ENCODE peak calls at places on chromosomes 3 and 15, in eight cellular contexts. K is germinal center, Z is amygdala, S is NCI-H460, Y is cardiac muscle cell, T is T-helper 1 cell, J is EH, I is bronchial epithelial cell. E is an unnamed sample.

GRCh38 chr15:30991301-30992072 is at the start of gene MTMR10:
- DNase-seq in K (peak; percentile 91), Z (peak; percentile 31), S (peak; percentile 66), Y (peak; percentile 88), T (peak; percentile 56), J (peak; percentile 87), I (peak; percentile 52), E (peak; percentile 76)

GRCh38 chr3:169526246-169526645 is 137.3 kb downstream of the MECOM start:
- DNase-seq in K (no peak), Z (no peak), S (no peak), Y (no peak), T (no peak), J (no peak), I (peak; percentile 95), E (peak; percentile 32)

GRCh38 chr15:72801590-72802345 is 18.2 kb upstream of the ADPGK start:
- DNase-seq in K (no peak), Z (no peak), S (no peak), Y (no peak), T (no peak), J (no peak), I (no peak), E (no peak)

GRCh38 chr3:72938471-72939265 is 50.8 kb downstream of the GXYLT2 start:
- DNase-seq in K (peak; percentile 59), Z (no peak), S (peak; percentile 44), Y (peak; percentile 50), T (peak; percentile 10), J (peak; percentile 94), I (peak; percentile 82), E (peak; percentile 63)

GRCh38 chr3:171028025-171028778 is 1.7 kb upstream of the SLC2A2 start:
- DNase-seq in K (no peak), Z (no peak), S (no peak), Y (peak; percentile 65), T (no peak), J (peak; percentile 96), I (peak; percentile 78), E (peak; percentile 86)

GRCh38 chr15:40594429-40594836 is 384 bp downstream of the KNL1 start:
- DNase-seq in K (peak; percentile 65), Z (no peak), S (peak; percentile 54), Y (peak; percentile 80), T (no peak), J (peak; percentile 70), I (peak; percentile 37), E (peak; percentile 63)

GRCh38 chr3:142844339-142844977 is 44.4 kb downstream of the PCOLCE2 start:
- DNase-seq in K (peak; percentile 18), Z (no peak), S (peak; percentile 32), Y (peak; percentile 15), T (no peak), J (peak; percentile 62), I (peak; percentile 87), E (peak; percentile 67)

GRCh38 chr15:47184405-47185221 is 532.7 kb upstream of the SEMA6D start:
- DNase-seq in K (no peak), Z (no peak), S (no peak), Y (peak; percentile 59), T (no peak), J (peak; percentile 1), I (no peak), E (no peak)

GRCh38 chr3:128358156-128358895 is 108.4 kb downstream of the DNAJB8 start:
- DNase-seq in K (no peak), Z (no peak), S (no peak), Y (no peak), T (no peak), J (no peak), I (no peak), E (no peak)

GRCh38 chr15:90221251-90221900 is 12.4 kb downstream of the CIB1 start:
- DNase-seq in K (peak; percentile 44), Z (peak; percentile 56), S (peak; percentile 72), Y (peak; percentile 79), T (no peak), J (peak; percentile 85), I (no peak), E (no peak)

GRCh38 chr15:31799711-31800321 is 230.5 kb upstream of the CHRNA7 start:
- DNase-seq in K (no peak), Z (no peak), S (no peak), Y (no peak), T (no peak), J (no peak), I (no peak), E (peak; percentile 13)

GRCh38 chr3:179513867-179514266 is 48.9 kb upstream of the ACTL6A start:
- DNase-seq in K (no peak), Z (no peak), S (no peak), Y (no peak), T (no peak), J (no peak), I (peak; percentile 36), E (peak; percentile 38)

GRCh38 chr3:185150561-185150960 is 2.3 kb downstream of the C3orf70 start:
- DNase-seq in K (no peak), Z (no peak), S (no peak), Y (no peak), T (no peak), J (peak; percentile 13), I (no peak), E (no peak)

GRCh38 chr3:12708584-12709192 is 44.8 kb upstream of the RAF1 start:
- DNase-seq in K (no peak), Z (no peak), S (no peak), Y (peak; percentile 72), T (no peak), J (peak; percentile 96), I (peak; percentile 76), E (peak; percentile 93)

GRCh38 chr3:141385386-141386079 is 17.2 kb downstream of the ZBTB38 start:
- DNase-seq in K (no peak), Z (no peak), S (no peak), Y (no peak), T (no peak), J (no peak), I (no peak), E (no peak)

GRCh38 chr15:92906038-92906437 is 5.9 kb downstream of the CHD2 start:
- DNase-seq in K (no peak), Z (no peak), S (no peak), Y (no peak), T (no peak), J (no peak), I (no peak), E (peak; percentile 19)

GRCh38 chr3:12590096-12590495 is 33.2 kb downstream of the MKRN2 start:
- DNase-seq in K (peak; percentile 58), Z (no peak), S (no peak), Y (no peak), T (no peak), J (no peak), I (no peak), E (no peak)

GRCh38 chr15:56835598-56836275 is 82.7 kb upstream of the TCF12 start:
- DNase-seq in K (no peak), Z (no peak), S (no peak), Y (no peak), T (no peak), J (peak; percentile 80), I (no peak), E (no peak)

GRCh38 chr3:132871956-132872355 is 149.7 kb upstream of the NPHP3 start:
- DNase-seq in K (no peak), Z (no peak), S (no peak), Y (no peak), T (no peak), J (no peak), I (no peak), E (no peak)

GRCh38 chr3:55439657-55440405 is 47.3 kb downstream of the WNT5A start:
- DNase-seq in K (no peak), Z (no peak), S (no peak), Y (no peak), T (no peak), J (no peak), I (no peak), E (no peak)

GRCh38 chr3:58234516-58234931 is 3.1 kb upstream of the ABHD6 start:
- DNase-seq in K (no peak), Z (no peak), S (no peak), Y (no peak), T (no peak), J (peak; percentile 59), I (peak; percentile 68), E (peak; percentile 61)

GRCh38 chr15:23436421-23436820 is 10.6 kb downstream of the GOLGA6L2 start:
- DNase-seq in K (no peak), Z (no peak), S (no peak), Y (no peak), T (no peak), J (no peak), I (no peak), E (no peak)

GRCh38 chr15:71329509-71330260 is 214.4 kb downstream of the THSD4 start:
- DNase-seq in K (no peak), Z (no peak), S (no peak), Y (peak; percentile 15), T (no peak), J (peak; percentile 70), I (peak; percentile 63), E (peak; percentile 91)

GRCh38 chr15:26772588-26773484 is at the start of gene GABRB3:
- DNase-seq in K (no peak), Z (no peak), S (no peak), Y (peak; percentile 56), T (no peak), J (no peak), I (no peak), E (no peak)